ENCODE peak calls at places on chromosomes 7 and 10, in five cellular contexts. V is NCI-H2029; H is posterior cingulate gyrus; M is CD4-positive, alpha-beta T cell; A is stimulated activated CD8-positive, alpha-beta memory T cell treated with anti-CD3 and anti-CD28 coated beads, Interleukin-7, amount 100 ng/mL, for 24 hours. E is an unnamed sample.

GRCh38 chr10:70596860-70597809 is 5.4 kb downstream of the PRF1 start:
- DNase-seq in V (no peak), M (no peak), A (no peak), H (no peak), E (no peak)

GRCh38 chr7:139909379-139910050 is 80.5 kb downstream of the TBXAS1 start:
- DNase-seq in M (no peak), V (no peak), H (no peak), A (no peak), E (no peak)

GRCh38 chr10:15106352-15107013 is 9.3 kb downstream of the RPP38 start:
- DNase-seq in A (peak), M (peak), H (peak), V (no peak), E (peak)

GRCh38 chr7:100799037-100799896 is 28.1 kb downstream of the EPHB4 start:
- DNase-seq in M (peak), H (no peak), V (no peak), A (peak), E (peak)

GRCh38 chr10:13439771-13440708 is 88.8 kb downstream of the BEND7 start:
- DNase-seq in A (peak), H (peak), M (peak), V (peak), E (peak)

GRCh38 chr7:139896288-139896687 is 67.2 kb downstream of the TBXAS1 start:
- DNase-seq in A (no peak), V (no peak), M (no peak), H (no peak), E (no peak)

GRCh38 chr7:155009570-155010157 is 6.7 kb upstream of the PAXIP1 start:
- DNase-seq in M (no peak), A (no peak), V (no peak), H (no peak), E (no peak)

GRCh38 chr10:75089634-75090033 is 21.8 kb upstream of the SAMD8 start:
- DNase-seq in M (no peak), V (no peak), A (no peak), H (no peak), E (no peak)

GRCh38 chr10:2076528-2076927 is 339.2 kb upstream of the ADARB2 start:
- DNase-seq in V (no peak), H (no peak), A (no peak), M (no peak), E (no peak)

GRCh38 chr7:665251-665650 is 61.2 kb upstream of the DNAAF5 start:
- DNase-seq in H (peak), M (no peak), V (no peak), A (no peak), E (no peak)

GRCh38 chr7:77439572-77439971 is 23.4 kb upstream of the GSAP start:
- DNase-seq in V (peak), A (no peak), H (peak), M (no peak), E (no peak)